ENCODE peak calls at places on chromosomes 5 and 9, in eight cellular contexts. L is neural progenitor cell, U is Panc1, Z is pancreas, B is mucosa of descending colon, A is tibial artery, R is psoas muscle, G is uterus. H is an unnamed sample. For H3K4me1, the result is how much of the 10 kb centered on the place peaks cover.

GRCh38 chr5:175652741-175653663 is 4.9 kb upstream of the HRH2 start:
- DNase-seq in L (no peak), U (no peak), Z (no peak), B (peak), A (no peak), R (no peak), G (no peak), H (no peak)

GRCh38 chr5:139746691-139747582 is 48.7 kb upstream of the PSD2 start:
- DNase-seq in L (no peak), U (no peak), Z (no peak), B (peak), A (peak), R (no peak), G (peak), H (no peak)

GRCh38 chr9:135958485-135958884 is 2.7 kb downstream of the UBAC1 start:
- DNase-seq in L (no peak), U (no peak), Z (no peak), B (no peak), A (peak), R (peak), G (no peak), H (no peak)

GRCh38 chr5:111580956-111581355 is 68.6 kb upstream of the STARD4 start:
- DNase-seq in L (no peak), U (no peak), Z (no peak), B (no peak), A (no peak), R (no peak), G (no peak), H (no peak)

GRCh38 chr5:154484393-154484944 is 6.4 kb upstream of the HAND1 start:
- DNase-seq in L (peak), U (no peak), Z (no peak), B (no peak), A (no peak), R (no peak), G (no peak), H (no peak)

GRCh38 chr9:88593537-88594185 is 58.7 kb downstream of the NXNL2 start:
- DNase-seq in L (peak), U (peak), Z (peak), B (no peak), A (peak), R (no peak), G (peak), H (no peak)

GRCh38 chr9:11142965-11143738 is 530.4 kb upstream of the PTPRD start:
- DNase-seq in L (no peak), U (no peak), Z (no peak), B (no peak), A (no peak), R (no peak), G (no peak), H (no peak)

GRCh38 chr9:127769985-127770904 is 8.2 kb downstream of the SH2D3C start:
- DNase-seq in L (peak), U (no peak), Z (no peak), B (no peak), A (no peak), R (no peak), G (no peak), H (no peak)

GRCh38 chr9:100724932-100725331 is 147.1 kb downstream of the CAVIN4 start:
- DNase-seq in L (no peak), U (no peak), Z (no peak), B (no peak), A (no peak), R (no peak), G (no peak), H (no peak)

GRCh38 chr5:51632794-51633193 is 249.5 kb downstream of the ISL1 start:
- DNase-seq in L (no peak), U (no peak), Z (no peak), B (no peak), A (no peak), R (no peak), G (no peak), H (no peak)

GRCh38 chr5:59380350-59380951 is 513.1 kb downstream of the PDE4D start:
- DNase-seq in L (peak), U (peak), Z (no peak), B (no peak), A (no peak), R (no peak), G (no peak), H (no peak)

GRCh38 chr5:36788365-36788764 is 88.2 kb upstream of the NIPBL start:
- DNase-seq in L (no peak), U (no peak), Z (no peak), B (no peak), A (no peak), R (no peak), G (no peak), H (no peak)

GRCh38 chr9:89386797-89387196 is 68.5 kb downstream of the SECISBP2 start:
- DNase-seq in L (no peak), U (no peak), Z (peak), B (no peak), A (no peak), R (peak), G (no peak), H (no peak)

GRCh38 chr5:394671-395155 is 48.3 kb upstream of the EXOC3 start:
- DNase-seq in L (no peak), U (no peak), Z (no peak), B (peak), A (no peak), R (peak), G (no peak), H (no peak)

GRCh38 chr9:108235599-108235998 is 620.2 kb downstream of the ACTL7B start:
- DNase-seq in L (no peak), U (no peak), Z (no peak), B (no peak), A (no peak), R (no peak), G (no peak), H (no peak)

GRCh38 chr9:20670395-20670794 is 13.7 kb upstream of the FOCAD start:
- DNase-seq in L (no peak), U (no peak), Z (no peak), B (no peak), A (no peak), R (no peak), G (no peak), H (no peak)

GRCh38 chr5:68436686-68437520 is 221.3 kb downstream of the PIK3R1 start:
- DNase-seq in L (no peak), U (no peak), Z (no peak), B (no peak), A (no peak), R (no peak), G (no peak), H (no peak)

GRCh38 chr5:173833200-173833599 is 54.9 kb upstream of the CPEB4 start:
- DNase-seq in L (no peak), U (no peak), Z (no peak), B (no peak), A (no peak), R (no peak), G (no peak), H (no peak)

DNA sequence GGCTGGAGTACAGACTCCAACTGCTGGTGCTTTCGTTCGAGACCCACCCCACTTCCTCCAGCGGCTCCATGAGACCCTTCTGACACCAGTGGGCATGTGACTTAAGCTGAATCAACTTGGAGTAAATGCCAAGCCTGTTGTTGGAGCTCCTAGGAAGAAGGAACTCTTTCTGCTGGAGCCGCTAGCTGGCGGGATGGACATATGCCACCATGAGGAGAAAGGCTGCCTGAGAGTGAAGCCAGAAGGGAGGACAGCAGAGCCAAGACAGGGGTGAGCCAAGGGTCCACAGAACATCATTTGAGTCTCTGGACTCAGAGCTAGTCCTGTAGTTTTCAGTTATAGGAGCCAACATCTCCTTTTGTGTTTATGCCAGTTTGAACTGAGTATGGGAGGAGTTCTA is 35.9 kb downstream of the ANXA6 start:
- DNase-seq in L (no peak), U (no peak), Z (no peak), B (no peak), A (no peak), R (no peak), G (no peak), H (no peak)
- TF ChIP-seq CTCF in L (no peak), U (no peak), Z (no peak), B (no peak), A (no peak), R (no peak), G (no peak), H (no peak)

GRCh38 chr5:27387535-27388073 is 349.2 kb upstream of the CDH9 start:
- DNase-seq in L (no peak), U (no peak), Z (no peak), B (no peak), A (no peak), R (no peak), G (no peak), H (no peak)

DNA sequence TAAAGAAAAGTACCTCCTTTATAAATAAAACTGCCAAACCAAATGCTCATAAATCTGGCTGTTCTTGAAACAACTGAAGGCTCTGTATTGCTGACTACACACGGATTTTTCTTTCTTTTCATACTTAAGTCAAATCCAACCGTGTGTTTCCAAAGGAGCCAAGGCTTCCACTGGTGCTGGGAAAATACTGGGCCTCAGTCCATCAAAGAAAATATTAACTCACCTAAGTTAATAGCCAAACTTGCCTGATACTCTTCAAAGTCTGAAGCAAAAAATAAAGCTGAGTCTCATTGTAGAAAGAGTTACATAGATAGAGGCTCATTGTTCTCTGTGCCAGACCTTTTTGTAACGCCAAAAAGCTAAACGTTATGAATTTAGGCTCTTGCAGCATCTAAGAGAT is 350.4 kb upstream of the CDH9 start:
- DNase-seq in L (no peak), U (no peak), Z (no peak), B (no peak), A (no peak), R (no peak), G (no peak), H (no peak)
- H3K4me1 ChIP-seq in L (under half), U (under half), Z (under half), B (under half), A (under half), R (under half), G (under half), H (under half)

GRCh38 chr5:172389578-172390112 is 64.7 kb downstream of the SH3PXD2B start:
- DNase-seq in L (no peak), U (no peak), Z (no peak), B (no peak), A (no peak), R (no peak), G (no peak), H (no peak)
- TF ChIP-seq CTCF in L (no peak), U (no peak), Z (no peak), B (no peak), A (no peak), R (no peak), G (no peak), H (no peak)

GRCh38 chr9:35112257-35113020 is 3.2 kb downstream of the ATOSB start:
- DNase-seq in L (no peak), U (no peak), Z (no peak), B (no peak), A (peak), R (peak), G (no peak), H (peak)
- H3K4me1 ChIP-seq in L (under half), U (under half), Z (under half), B (under half), A (half or more), R (under half), G (under half), H (under half)

DNA sequence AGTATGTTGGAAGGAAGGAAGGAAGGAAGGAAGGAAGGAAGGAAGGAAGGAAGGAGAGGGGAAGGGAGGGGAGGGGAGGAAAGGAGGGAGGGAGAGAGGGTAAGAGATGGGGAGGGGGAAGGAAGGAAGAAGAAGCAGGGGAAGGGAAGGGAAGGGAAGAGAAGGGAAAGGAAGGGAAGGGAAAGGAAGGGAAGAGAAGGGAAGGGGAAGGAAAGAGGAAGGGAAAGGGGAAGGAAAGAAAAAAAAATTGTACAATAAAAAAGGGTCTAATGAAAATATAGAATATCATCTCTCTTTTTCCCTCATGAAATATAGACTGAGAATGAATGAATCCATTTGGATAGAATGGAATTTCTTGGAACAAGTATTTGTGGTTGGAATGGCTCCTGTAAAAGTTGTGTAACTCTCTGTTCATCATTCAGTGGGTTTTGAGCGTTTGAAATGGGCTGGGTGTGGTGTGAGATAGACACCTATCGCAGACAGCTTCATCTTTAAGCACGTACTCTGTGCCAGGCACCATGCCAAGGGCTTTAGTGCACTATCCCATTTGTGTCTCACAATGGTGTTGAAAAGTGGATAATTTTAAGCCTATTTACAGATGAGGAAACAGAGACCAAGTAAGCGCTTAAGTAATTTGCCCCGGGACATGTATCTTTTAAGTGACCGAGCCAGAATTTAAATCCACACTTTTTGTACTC is 11.6 kb upstream of the PAPPA start:
- DNase-seq in L (no peak), U (no peak), Z (no peak), B (no peak), A (no peak), R (no peak), G (no peak), H (no peak)
- TF ChIP-seq CTCF in L (no peak), U (no peak), Z (no peak), B (no peak), A (no peak), R (no peak), G (no peak), H (no peak)

GRCh38 chr5:149406203-149406978 is 27.3 kb upstream of the IL17B start:
- DNase-seq in L (peak), U (no peak), Z (no peak), B (peak), A (peak), R (peak), G (peak), H (peak)

GRCh38 chr5:149409268-149409948 is 30.3 kb upstream of the IL17B start:
- DNase-seq in L (no peak), U (no peak), Z (no peak), B (no peak), A (no peak), R (no peak), G (peak), H (no peak)

GRCh38 chr5:149406979-149407306 is 27.9 kb upstream of the IL17B start:
- DNase-seq in L (no peak), U (no peak), Z (no peak), B (no peak), A (no peak), R (no peak), G (no peak), H (no peak)

GRCh38 chr5:149408252-149409099 is 29.4 kb upstream of the IL17B start:
- DNase-seq in L (no peak), U (no peak), Z (no peak), B (no peak), A (no peak), R (no peak), G (no peak), H (no peak)

DNA sequence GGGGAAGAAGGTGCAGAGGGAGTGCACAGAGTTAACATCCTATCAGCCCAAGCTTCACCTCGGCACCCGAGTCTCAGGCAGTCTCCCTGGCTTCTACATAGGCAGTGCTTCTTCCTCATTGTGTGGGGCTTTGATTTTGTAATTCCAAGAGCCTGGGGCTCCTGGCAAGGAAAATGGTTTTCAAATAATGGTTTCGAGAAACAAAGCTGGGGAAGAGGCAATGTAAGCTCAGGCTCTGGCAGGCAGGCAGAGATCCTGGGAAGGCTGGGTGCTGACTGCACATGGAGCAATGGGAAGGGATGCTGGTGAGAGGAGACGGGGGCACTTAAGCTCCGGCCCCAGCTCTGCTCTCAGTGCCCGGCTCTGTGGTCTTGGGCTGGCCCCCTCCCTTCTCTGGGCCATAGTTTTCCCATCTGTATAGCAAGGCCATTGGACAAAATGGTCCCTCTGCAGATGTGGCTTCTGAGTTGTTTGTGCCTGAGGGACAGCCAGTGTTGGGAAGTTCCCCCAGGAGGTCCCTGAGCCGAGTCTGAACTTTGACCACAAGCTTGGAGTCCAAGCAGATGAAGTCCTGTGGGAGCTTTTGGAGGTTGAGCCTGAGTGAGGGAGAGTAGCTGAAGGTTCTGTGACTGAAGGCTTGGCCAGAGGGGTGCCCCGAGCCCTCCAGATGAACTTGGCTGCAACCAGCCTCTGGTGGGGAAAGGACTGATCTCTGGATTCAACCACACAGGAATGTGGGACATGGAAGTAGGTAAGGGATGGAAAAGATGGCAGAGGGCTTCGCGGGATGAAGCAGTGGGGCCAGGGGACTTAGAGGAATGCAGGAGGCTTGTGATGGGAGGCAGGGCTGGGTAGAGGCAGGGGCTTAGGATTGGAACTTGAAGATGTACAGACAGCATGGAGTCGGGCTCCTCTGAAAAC is 28.5 kb upstream of the IL17B start:
- DNase-seq in L (no peak), U (no peak), Z (no peak), B (no peak), A (no peak), R (no peak), G (no peak), H (no peak)
- H3K4me1 ChIP-seq in L (under half), U (under half), Z (under half), B (under half), A (under half), R (under half), G (under half), H (under half)

DNA sequence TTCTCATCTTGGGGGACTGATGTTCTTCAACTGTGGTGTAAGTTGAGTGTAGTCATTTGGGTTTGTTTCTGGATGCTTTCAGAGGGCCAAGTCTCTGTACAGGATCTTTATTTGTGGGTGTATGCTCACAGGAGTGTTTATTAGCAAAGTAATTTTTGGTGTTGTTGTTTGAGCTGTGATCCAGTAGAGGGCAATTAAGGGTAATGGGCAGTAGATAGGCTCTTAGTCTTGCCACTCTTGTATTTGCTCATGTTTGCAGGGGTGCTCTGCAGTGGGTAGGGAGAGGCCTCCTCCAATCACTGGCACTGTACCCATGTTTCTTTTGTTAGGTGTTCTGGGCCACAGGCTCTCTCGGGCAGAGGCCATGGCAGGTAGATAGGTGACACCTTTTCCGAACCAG is 45.9 kb upstream of the ITGA2 start:
- DNase-seq in L (no peak), U (no peak), Z (no peak), B (no peak), A (no peak), R (no peak), G (no peak), H (no peak)
- TF ChIP-seq CTCF in L (peak), U (peak), Z (no peak), B (no peak), A (no peak), R (no peak), G (no peak), H (no peak)

GRCh38 chr5:132472431-132472830 is 18.1 kb downstream of the IRF1 start:
- DNase-seq in L (no peak), U (no peak), Z (no peak), B (no peak), A (peak), R (no peak), G (peak), H (no peak)
- H3K4me1 ChIP-seq in L (under half), U (under half), Z (under half), B (under half), A (under half), R (under half), G (under half), H (under half)